ENCODE peak calls at places on chromosomes 13 and 19, in seven cellular contexts. One of them, this sample, is unnamed.

GRCh38 chr19:50430888-50431342 is 1.8 kb upstream of the MYBPC2 start:
- DNase-seq in astrocyte of the spinal cord: no peak
- DNase-seq in HT-29: no peak
- DNase-seq in MCF 10A: no peak
- DNase-seq in GF-D8: no peak
- DNase-seq in adrenal gland: no peak
- DNase-seq in stimulated activated CD4-positive, alpha-beta T cell treated with anti-CD3 and anti-CD28 coated beads, Interleukin-1b, Interleukin-23, amount 100 ng/mL, for 48 hours: no peak
- DNase-seq in this sample: no peak

GRCh38 chr13:23609414-23610186 is 39.4 kb downstream of the TNFRSF19 start:
- DNase-seq in astrocyte of the spinal cord: peak; percentile 86
- DNase-seq in HT-29: no peak
- DNase-seq in MCF 10A: no peak
- DNase-seq in GF-D8: no peak
- DNase-seq in adrenal gland: peak; percentile 51
- DNase-seq in stimulated activated CD4-positive, alpha-beta T cell treated with anti-CD3 and anti-CD28 coated beads, Interleukin-1b, Interleukin-23, amount 100 ng/mL, for 48 hours: no peak
- DNase-seq in this sample: no peak

GRCh38 chr13:71156550-71156949 is 710.5 kb downstream of the DACH1 start:
- DNase-seq in astrocyte of the spinal cord: no peak
- DNase-seq in HT-29: peak; percentile 16
- DNase-seq in MCF 10A: no peak
- DNase-seq in GF-D8: no peak
- DNase-seq in adrenal gland: no peak
- DNase-seq in stimulated activated CD4-positive, alpha-beta T cell treated with anti-CD3 and anti-CD28 coated beads, Interleukin-1b, Interleukin-23, amount 100 ng/mL, for 48 hours: no peak
- DNase-seq in this sample: no peak

GRCh38 chr13:108919036-108919907 is 289.9 kb downstream of the MYO16 start:
- DNase-seq in astrocyte of the spinal cord: peak; percentile 23
- DNase-seq in HT-29: peak; percentile 78
- DNase-seq in MCF 10A: peak; percentile 65
- DNase-seq in GF-D8: no peak
- DNase-seq in adrenal gland: peak; percentile 27
- DNase-seq in stimulated activated CD4-positive, alpha-beta T cell treated with anti-CD3 and anti-CD28 coated beads, Interleukin-1b, Interleukin-23, amount 100 ng/mL, for 48 hours: no peak
- DNase-seq in this sample: peak; percentile 44

GRCh38 chr13:21569686-21570085 is 34.3 kb downstream of the MICU2 start:
- DNase-seq in astrocyte of the spinal cord: no peak
- DNase-seq in HT-29: no peak
- DNase-seq in MCF 10A: no peak
- DNase-seq in GF-D8: no peak
- DNase-seq in adrenal gland: no peak
- DNase-seq in stimulated activated CD4-positive, alpha-beta T cell treated with anti-CD3 and anti-CD28 coated beads, Interleukin-1b, Interleukin-23, amount 100 ng/mL, for 48 hours: no peak
- DNase-seq in this sample: no peak

GRCh38 chr19:52140077-52140710 is 456 bp upstream of the ZNF616 start:
- DNase-seq in astrocyte of the spinal cord: no peak
- DNase-seq in HT-29: no peak
- DNase-seq in MCF 10A: no peak
- DNase-seq in GF-D8: no peak
- DNase-seq in adrenal gland: no peak
- DNase-seq in stimulated activated CD4-positive, alpha-beta T cell treated with anti-CD3 and anti-CD28 coated beads, Interleukin-1b, Interleukin-23, amount 100 ng/mL, for 48 hours: no peak
- DNase-seq in this sample: no peak

GRCh38 chr13:109096101-109096500 is 466.7 kb downstream of the MYO16 start:
- DNase-seq in astrocyte of the spinal cord: peak; percentile 28
- DNase-seq in HT-29: no peak
- DNase-seq in MCF 10A: peak; percentile 30
- DNase-seq in GF-D8: no peak
- DNase-seq in adrenal gland: no peak
- DNase-seq in stimulated activated CD4-positive, alpha-beta T cell treated with anti-CD3 and anti-CD28 coated beads, Interleukin-1b, Interleukin-23, amount 100 ng/mL, for 48 hours: no peak
- DNase-seq in this sample: no peak

GRCh38 chr19:54388803-54389144 is 24.0 kb upstream of the LAIR1 start:
- DNase-seq in astrocyte of the spinal cord: no peak
- DNase-seq in HT-29: no peak
- DNase-seq in MCF 10A: no peak
- DNase-seq in GF-D8: no peak
- DNase-seq in adrenal gland: no peak
- DNase-seq in stimulated activated CD4-positive, alpha-beta T cell treated with anti-CD3 and anti-CD28 coated beads, Interleukin-1b, Interleukin-23, amount 100 ng/mL, for 48 hours: no peak
- DNase-seq in this sample: no peak

GRCh38 chr13:47038196-47038595 is 141.3 kb upstream of the HTR2A start:
- DNase-seq in astrocyte of the spinal cord: peak; percentile 48
- DNase-seq in HT-29: no peak
- DNase-seq in MCF 10A: no peak
- DNase-seq in GF-D8: no peak
- DNase-seq in adrenal gland: no peak
- DNase-seq in stimulated activated CD4-positive, alpha-beta T cell treated with anti-CD3 and anti-CD28 coated beads, Interleukin-1b, Interleukin-23, amount 100 ng/mL, for 48 hours: no peak
- DNase-seq in this sample: no peak

GRCh38 chr13:102657630-102658029 is 37.2 kb downstream of the METTL21C start:
- DNase-seq in astrocyte of the spinal cord: no peak
- DNase-seq in HT-29: no peak
- DNase-seq in MCF 10A: no peak
- DNase-seq in GF-D8: no peak
- DNase-seq in adrenal gland: no peak
- DNase-seq in stimulated activated CD4-positive, alpha-beta T cell treated with anti-CD3 and anti-CD28 coated beads, Interleukin-1b, Interleukin-23, amount 100 ng/mL, for 48 hours: no peak
- DNase-seq in this sample: no peak

GRCh38 chr13:48942131-48942530 is 33.6 kb upstream of the FNDC3A start:
- DNase-seq in astrocyte of the spinal cord: peak; percentile 65
- DNase-seq in HT-29: no peak
- DNase-seq in MCF 10A: peak; percentile 60
- DNase-seq in GF-D8: no peak
- DNase-seq in adrenal gland: no peak
- DNase-seq in stimulated activated CD4-positive, alpha-beta T cell treated with anti-CD3 and anti-CD28 coated beads, Interleukin-1b, Interleukin-23, amount 100 ng/mL, for 48 hours: no peak
- DNase-seq in this sample: no peak

GRCh38 chr19:4014541-4015491 is 7.3 kb downstream of the PIAS4 start:
- DNase-seq in astrocyte of the spinal cord: no peak
- DNase-seq in HT-29: no peak
- DNase-seq in MCF 10A: no peak
- DNase-seq in GF-D8: no peak
- DNase-seq in adrenal gland: peak; percentile 84
- DNase-seq in stimulated activated CD4-positive, alpha-beta T cell treated with anti-CD3 and anti-CD28 coated beads, Interleukin-1b, Interleukin-23, amount 100 ng/mL, for 48 hours: peak; percentile 39
- DNase-seq in this sample: no peak

GRCh38 chr19:36093687-36094086 is 17.3 kb upstream of the OVOL3 start:
- DNase-seq in astrocyte of the spinal cord: no peak
- DNase-seq in HT-29: no peak
- DNase-seq in MCF 10A: no peak
- DNase-seq in GF-D8: no peak
- DNase-seq in adrenal gland: no peak
- DNase-seq in stimulated activated CD4-positive, alpha-beta T cell treated with anti-CD3 and anti-CD28 coated beads, Interleukin-1b, Interleukin-23, amount 100 ng/mL, for 48 hours: no peak
- DNase-seq in this sample: no peak

GRCh38 chr19:16062789-16063188 is 13.5 kb upstream of the TPM4 start:
- DNase-seq in astrocyte of the spinal cord: no peak
- DNase-seq in HT-29: peak; percentile 56
- DNase-seq in MCF 10A: peak; percentile 57
- DNase-seq in GF-D8: no peak
- DNase-seq in adrenal gland: no peak
- DNase-seq in stimulated activated CD4-positive, alpha-beta T cell treated with anti-CD3 and anti-CD28 coated beads, Interleukin-1b, Interleukin-23, amount 100 ng/mL, for 48 hours: peak; percentile 66
- DNase-seq in this sample: no peak

GRCh38 chr13:110902370-110902769 is 12.5 kb downstream of the ANKRD10 start:
- DNase-seq in astrocyte of the spinal cord: no peak
- DNase-seq in HT-29: no peak
- DNase-seq in MCF 10A: no peak
- DNase-seq in GF-D8: no peak
- DNase-seq in adrenal gland: no peak
- DNase-seq in stimulated activated CD4-positive, alpha-beta T cell treated with anti-CD3 and anti-CD28 coated beads, Interleukin-1b, Interleukin-23, amount 100 ng/mL, for 48 hours: no peak
- DNase-seq in this sample: no peak

GRCh38 chr13:49371943-49372636 is 71.8 kb downstream of the CAB39L start:
- DNase-seq in astrocyte of the spinal cord: peak; percentile 60
- DNase-seq in HT-29: peak; percentile 93
- DNase-seq in MCF 10A: no peak
- DNase-seq in GF-D8: peak; percentile 13
- DNase-seq in adrenal gland: no peak
- DNase-seq in stimulated activated CD4-positive, alpha-beta T cell treated with anti-CD3 and anti-CD28 coated beads, Interleukin-1b, Interleukin-23, amount 100 ng/mL, for 48 hours: no peak
- DNase-seq in this sample: no peak

GRCh38 chr13:99416411-99417121 is 84.7 kb upstream of the TM9SF2 start:
- DNase-seq in astrocyte of the spinal cord: no peak
- DNase-seq in HT-29: no peak
- DNase-seq in MCF 10A: no peak
- DNase-seq in GF-D8: no peak
- DNase-seq in adrenal gland: peak; percentile 47
- DNase-seq in stimulated activated CD4-positive, alpha-beta T cell treated with anti-CD3 and anti-CD28 coated beads, Interleukin-1b, Interleukin-23, amount 100 ng/mL, for 48 hours: no peak
- DNase-seq in this sample: no peak

GRCh38 chr19:1568320-1569019 is at the start of gene MEX3D:
- DNase-seq in astrocyte of the spinal cord: peak; percentile 56
- DNase-seq in HT-29: peak; percentile 51
- DNase-seq in MCF 10A: peak; percentile 79
- DNase-seq in GF-D8: no peak
- DNase-seq in adrenal gland: peak; percentile 74
- DNase-seq in stimulated activated CD4-positive, alpha-beta T cell treated with anti-CD3 and anti-CD28 coated beads, Interleukin-1b, Interleukin-23, amount 100 ng/mL, for 48 hours: peak; percentile 78
- DNase-seq in this sample: no peak

GRCh38 chr19:2423913-2424685 is 3.3 kb downstream of the TIMM13 start:
- DNase-seq in astrocyte of the spinal cord: no peak
- DNase-seq in HT-29: no peak
- DNase-seq in MCF 10A: no peak
- DNase-seq in GF-D8: no peak
- DNase-seq in adrenal gland: no peak
- DNase-seq in stimulated activated CD4-positive, alpha-beta T cell treated with anti-CD3 and anti-CD28 coated beads, Interleukin-1b, Interleukin-23, amount 100 ng/mL, for 48 hours: no peak
- DNase-seq in this sample: no peak

GRCh38 chr13:99845136-99845874 is 126.3 kb downstream of the ZIC5 start:
- DNase-seq in astrocyte of the spinal cord: no peak
- DNase-seq in HT-29: no peak
- DNase-seq in MCF 10A: no peak
- DNase-seq in GF-D8: no peak
- DNase-seq in adrenal gland: no peak
- DNase-seq in stimulated activated CD4-positive, alpha-beta T cell treated with anti-CD3 and anti-CD28 coated beads, Interleukin-1b, Interleukin-23, amount 100 ng/mL, for 48 hours: no peak
- DNase-seq in this sample: no peak

GRCh38 chr19:35856546-35857149 is at the start of gene KIRREL2:
- DNase-seq in astrocyte of the spinal cord: no peak
- DNase-seq in HT-29: no peak
- DNase-seq in MCF 10A: no peak
- DNase-seq in GF-D8: no peak
- DNase-seq in adrenal gland: no peak
- DNase-seq in stimulated activated CD4-positive, alpha-beta T cell treated with anti-CD3 and anti-CD28 coated beads, Interleukin-1b, Interleukin-23, amount 100 ng/mL, for 48 hours: no peak
- DNase-seq in this sample: no peak